ENCODE peak calls at places on chromosomes 11 and 22, in five cellular contexts. P is HCT116, B is K562, X is HepG2, M is GM12878. Y is an unnamed sample.

GRCh38 chr11:31443802-31444201 is 65.6 kb downstream of the IMMP1L start:
- DNase-seq in B (no peak), X (no peak), M (no peak), P (no peak), Y (no peak)

GRCh38 chr22:24485608-24486007 is 9.5 kb upstream of the UPB1 start:
- DNase-seq in X (no peak), P (no peak), B (no peak), M (no peak), Y (no peak)

GRCh38 chr11:46675288-46675851 is 25.0 kb downstream of the ARHGAP1 start:
- DNase-seq in P (no peak), X (peak), B (no peak), M (no peak), Y (no peak)

GRCh38 chr22:43206515-43207161 is 19.7 kb upstream of the TTLL12 start:
- DNase-seq in B (no peak), X (no peak), M (no peak), P (no peak), Y (no peak)

GRCh38 chr11:96013459-96014213 is 89.7 kb upstream of the MTMR2 start:
- DNase-seq in X (no peak), P (no peak), B (no peak), M (no peak), Y (no peak)

GRCh38 chr11:34357646-34358257 is at the start of gene ABTB2:
- DNase-seq in M (peak), B (peak), P (peak), X (peak), Y (peak)

GRCh38 chr11:117513666-117514065 is 186.0 kb downstream of the CEP164 start:
- DNase-seq in B (no peak), X (no peak), P (no peak), M (no peak), Y (no peak)

GRCh38 chr11:12224537-12224893 is 114.1 kb downstream of the MICAL2 start:
- DNase-seq in M (peak), P (no peak), X (no peak), B (no peak), Y (no peak)

GRCh38 chr11:114366331-114367243 is 33.7 kb downstream of the C11orf71 start:
- DNase-seq in X (no peak), M (no peak), P (no peak), B (no peak), Y (no peak)

GRCh38 chr11:60334005-60334620 is 7.1 kb downstream of the MS4A6E start:
- DNase-seq in M (no peak), X (peak), B (peak), P (peak), Y (peak)

GRCh38 chr11:19508166-19508565 is 204.5 kb upstream of the NAV2 start:
- DNase-seq in P (no peak), X (peak), M (no peak), B (peak), Y (no peak)

GRCh38 chr11:95917188-95918036 is 6.5 kb downstream of the MTMR2 start:
- DNase-seq in X (no peak), P (no peak), M (no peak), B (no peak), Y (peak)

GRCh38 chr11:82776377-82776776 is 42.7 kb upstream of the FAM181B start:
- DNase-seq in X (peak), B (no peak), M (no peak), P (no peak), Y (no peak)

GRCh38 chr22:29071261-29072045 is 1.4 kb upstream of the KREMEN1 start:
- DNase-seq in B (no peak), P (no peak), M (no peak), X (peak), Y (no peak)

GRCh38 chr22:42856179-42856864 is 751 bp downstream of the ARFGAP3 start:
- DNase-seq in X (peak), M (no peak), B (no peak), P (no peak), Y (no peak)

GRCh38 chr22:19721486-19722172 is 1.7 kb upstream of the GP1BB start:
- DNase-seq in M (no peak), P (no peak), X (peak), B (no peak), Y (no peak)
- TF ChIP-seq ZBTB33 in M (no peak), P (no peak), X (no peak), B (no peak), Y (no peak)

DNA sequence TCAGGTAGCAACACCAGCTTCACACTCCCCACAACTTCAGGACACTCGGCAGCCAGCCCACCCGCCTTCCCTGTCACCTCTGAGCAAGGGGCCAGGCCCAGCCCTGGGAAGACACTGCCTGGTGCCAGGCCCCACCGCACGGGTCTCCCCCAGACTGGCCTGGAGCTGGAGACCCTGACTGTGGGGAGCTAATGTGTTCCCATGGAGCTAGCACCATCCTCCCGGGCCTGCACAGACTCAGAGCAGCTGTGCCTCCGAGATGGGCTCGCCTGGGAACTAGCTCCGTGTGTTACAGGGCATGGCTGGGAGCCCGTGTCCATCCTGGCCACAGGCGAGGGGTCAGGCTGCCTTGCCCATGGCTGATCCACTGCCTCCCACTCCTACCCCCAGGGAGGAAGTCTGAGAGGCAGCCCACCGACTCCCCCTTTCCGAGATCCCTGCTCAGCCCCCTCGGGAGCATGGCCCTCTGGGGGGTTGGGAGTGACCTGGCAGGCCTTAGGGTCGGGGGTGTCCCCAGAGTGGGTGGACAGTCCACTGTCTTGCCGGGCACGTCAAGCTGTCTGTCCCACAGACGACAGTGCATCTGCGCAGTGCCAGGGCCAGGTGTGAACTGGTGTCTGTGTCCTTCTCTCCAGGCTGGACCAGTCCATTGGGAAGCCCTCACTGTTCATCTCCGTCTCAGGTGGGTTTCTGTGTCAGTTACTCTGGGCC is 76.7 kb upstream of the KCNQ1OT1 start:
- DNase-seq in M (no peak), B (no peak), X (no peak), P (no peak), Y (no peak)
- TF ChIP-seq ZBTB33 in M (no peak), B (no peak), X (no peak), P (no peak), Y (no peak)

GRCh38 chr11:71221201-71221600 is 31.2 kb downstream of the SHANK2 start:
- DNase-seq in M (no peak), P (no peak), B (no peak), X (no peak), Y (no peak)

GRCh38 chr11:71223671-71224660 is 28.4 kb downstream of the SHANK2 start:
- DNase-seq in M (no peak), P (no peak), X (no peak), B (no peak), Y (no peak)

GRCh38 chr11:71223081-71223405 is 29.3 kb downstream of the SHANK2 start:
- DNase-seq in B (no peak), M (no peak), P (no peak), X (no peak), Y (no peak)

GRCh38 chr11:71222318-71223080 is 29.9 kb downstream of the SHANK2 start:
- DNase-seq in B (no peak), P (no peak), M (no peak), X (no peak), Y (no peak)

GRCh38 chr11:71221851-71222250 is 30.5 kb downstream of the SHANK2 start:
- DNase-seq in B (no peak), X (no peak), P (no peak), M (no peak), Y (no peak)
- TF ChIP-seq ZBTB33 in B (no peak), X (no peak), P (no peak), M (no peak), Y (no peak)

GRCh38 chr22:36781656-36782627 is 6.0 kb upstream of the IFT27 start:
- DNase-seq in B (peak), M (peak), P (peak), X (peak), Y (peak)
- TF ChIP-seq ZBTB33 in B (no peak), M (no peak), P (no peak), X (no peak), Y (no peak)

GRCh38 chr22:21045585-21046294 is at the start of gene LRRC74B:
- DNase-seq in B (peak), P (peak), M (peak), X (peak), Y (peak)

GRCh38 chr22:21042978-21043855 is 2.5 kb upstream of the LRRC74B start:
- DNase-seq in P (no peak), B (peak), X (no peak), M (no peak), Y (no peak)

GRCh38 chr22:21043856-21044535 is 1.8 kb upstream of the LRRC74B start:
- DNase-seq in X (no peak), M (no peak), P (no peak), B (no peak), Y (no peak)

GRCh38 chr22:21047035-21047661 is 1.4 kb downstream of the LRRC74B start:
- DNase-seq in X (no peak), M (no peak), P (no peak), B (no peak), Y (no peak)

GRCh38 chr22:21044931-21045584 is 688 bp upstream of the LRRC74B start:
- DNase-seq in M (no peak), P (no peak), X (no peak), B (peak), Y (peak)
- TF ChIP-seq ZBTB33 in M (no peak), P (no peak), X (no peak), B (no peak), Y (no peak)

Y was measured in SK-N-SH.